ENCODE peak calls at places on chromosomes 12 and 14, in six cellular contexts. F, V, W, N, O and M are unnamed samples.

GRCh38 chr14:60196291-60196690 is 31.1 kb upstream of the DHRS7 start:
- DNase-seq in W (no peak), O (no peak), N (no peak), F (no peak), V (no peak), M (no peak)

GRCh38 chr12:95114766-95115450 is 41.5 kb upstream of the NR2C1 start:
- DNase-seq in O (no peak), V (no peak), W (no peak), N (no peak), F (no peak), M (peak)

GRCh38 chr12:45220366-45220931 is 4.6 kb downstream of the ANO6 start:
- DNase-seq in F (no peak), O (no peak), W (no peak), N (no peak), V (no peak), M (no peak)

GRCh38 chr12:46402451-46402850 is 29.9 kb upstream of the SLC38A2 start:
- DNase-seq in W (no peak), F (no peak), V (peak), O (no peak), N (peak), M (no peak)

GRCh38 chr12:107657133-107657532 is 28.5 kb upstream of the PWP1 start:
- DNase-seq in W (no peak), F (no peak), O (no peak), V (no peak), N (no peak), M (no peak)

GRCh38 chr14:53542692-53543091 is 389.6 kb upstream of the DDHD1 start:
- DNase-seq in O (no peak), F (no peak), V (peak), W (peak), N (no peak), M (no peak)

GRCh38 chr14:50836515-50836914 is 5.6 kb upstream of the NIN start:
- DNase-seq in F (no peak), W (no peak), N (no peak), V (no peak), O (no peak), M (no peak)

GRCh38 chr12:131511391-131511802 is 199.5 kb upstream of the SFSWAP start:
- DNase-seq in W (no peak), V (no peak), O (no peak), N (no peak), F (peak), M (no peak)

GRCh38 chr14:23404331-23404900 is 3.7 kb downstream of the MYH6 start:
- DNase-seq in V (no peak), O (peak), W (no peak), F (no peak), N (no peak), M (no peak)

GRCh38 chr12:93198086-93198485 is 179.6 kb upstream of the NUDT4 start:
- DNase-seq in O (no peak), N (no peak), F (no peak), V (peak), W (no peak), M (no peak)
- H3K4me3 ChIP-seq in O (no peak), N (no peak), F (no peak), V (no peak), W (no peak), M (no peak)

DNA sequence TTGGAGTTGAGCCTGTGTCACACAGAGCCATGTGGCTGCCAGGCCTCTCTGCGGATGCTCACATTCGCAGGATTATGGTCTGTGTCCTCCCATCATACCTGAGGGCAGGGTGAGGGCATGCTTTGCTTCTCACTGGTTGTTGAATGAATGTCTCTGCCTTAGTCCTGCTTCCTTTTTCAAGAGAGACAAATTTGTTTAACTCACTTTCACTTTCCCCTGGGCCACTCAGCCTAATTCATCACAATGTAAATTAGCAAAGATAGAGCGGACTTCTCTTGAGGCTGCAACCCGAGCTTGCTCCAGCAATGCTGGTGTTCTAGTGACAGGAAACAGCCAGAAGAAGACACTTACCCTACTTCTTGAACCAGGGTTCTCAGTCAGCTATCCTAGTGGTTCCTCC is 35.5 kb upstream of the PAX9 start:
- DNase-seq in V (no peak), O (no peak), F (no peak), W (no peak), N (no peak), M (no peak)
- H3K4me3 ChIP-seq in V (no peak), O (no peak), F (no peak), W (no peak), N (no peak), M (no peak)

GRCh38 chr12:78494911-78495310 is 369.7 kb upstream of the SYT1 start:
- DNase-seq in F (no peak), N (no peak), O (no peak), V (peak), W (no peak), M (no peak)

GRCh38 chr12:78490841-78491240 is 373.7 kb upstream of the SYT1 start:
- DNase-seq in O (no peak), F (no peak), V (peak), N (no peak), W (no peak), M (no peak)

GRCh38 chr12:78489990-78490389 is 374.6 kb upstream of the SYT1 start:
- DNase-seq in N (no peak), O (no peak), F (no peak), V (no peak), W (no peak), M (no peak)
- H3K4me3 ChIP-seq in N (no peak), O (no peak), F (no peak), V (no peak), W (no peak), M (no peak)

GRCh38 chr12:93098077-93098476 is 169.0 kb upstream of the EEA1 start:
- DNase-seq in W (peak), O (peak), V (peak), N (no peak), F (peak), M (no peak)

GRCh38 chr12:93097417-93097816 is 168.3 kb upstream of the EEA1 start:
- DNase-seq in N (no peak), W (no peak), V (no peak), O (no peak), F (no peak), M (no peak)

GRCh38 chr12:93093243-93093642 is 164.1 kb upstream of the EEA1 start:
- DNase-seq in V (no peak), W (no peak), N (no peak), F (no peak), O (no peak), M (no peak)

GRCh38 chr12:93092559-93092945 is 163.5 kb upstream of the EEA1 start:
- DNase-seq in F (no peak), O (no peak), N (no peak), V (no peak), W (no peak), M (no peak)

GRCh38 chr12:93094988-93095737 is 166.1 kb upstream of the EEA1 start:
- DNase-seq in O (no peak), N (no peak), F (no peak), W (no peak), V (no peak), M (no peak)
- H3K4me3 ChIP-seq in O (no peak), N (no peak), F (no peak), W (no peak), V (no peak), M (no peak)

GRCh38 chr14:67409461-67409860 is 2.5 kb downstream of the PLEK2 start:
- DNase-seq in F (no peak), V (no peak), W (no peak), O (no peak), N (no peak), M (no peak)

GRCh38 chr14:67413806-67414769 is 2.1 kb upstream of the PLEK2 start:
- DNase-seq in O (no peak), N (no peak), F (no peak), W (no peak), V (peak), M (no peak)

GRCh38 chr14:67410313-67410712 is 1.7 kb downstream of the PLEK2 start:
- DNase-seq in W (no peak), O (no peak), F (no peak), V (no peak), N (no peak), M (no peak)

GRCh38 chr14:67411375-67411774 is 590 bp downstream of the PLEK2 start:
- DNase-seq in O (no peak), W (no peak), N (no peak), V (peak), F (no peak), M (no peak)

GRCh38 chr14:67411820-67412421 is at the start of gene PLEK2:
- DNase-seq in O (peak), N (no peak), W (peak), V (peak), F (peak), M (no peak)
- H3K4me3 ChIP-seq in O (peak), N (peak), W (no peak), V (peak), F (peak), M (no peak)

GRCh38 chr12:15688838-15689237 is 100.3 kb downstream of the EPS8 start:
- DNase-seq in N (no peak), W (no peak), F (no peak), O (no peak), V (no peak), M (no peak)
- H3K4me3 ChIP-seq in N (peak), W (no peak), F (no peak), O (peak), V (no peak), M (no peak)

GRCh38 chr14:105414456-105415371 is 4.9 kb upstream of the MTA1 start:
- DNase-seq in F (peak), N (peak), V (peak), W (peak), O (peak), M (peak)
- H3K4me3 ChIP-seq in F (peak), N (peak), V (peak), W (no peak), O (peak), M (peak)

GRCh38 chr12:103698752-103699540 is 111.9 kb downstream of the STAB2 start:
- DNase-seq in N (no peak), V (no peak), W (no peak), O (no peak), F (no peak), M (no peak)
- H3K4me3 ChIP-seq in N (no peak), V (no peak), W (no peak), O (no peak), F (no peak), M (no peak)

GRCh38 chr12:129305851-129306250 is 452.6 kb downstream of the GLT1D1 start:
- DNase-seq in O (no peak), V (no peak), W (no peak), N (no peak), F (no peak), M (no peak)
- H3K4me3 ChIP-seq in O (no peak), V (no peak), W (no peak), N (no peak), F (no peak), M (no peak)

GRCh38 chr14:64541261-64541970 is 875 bp downstream of the HSPA2 start:
- DNase-seq in V (peak), O (peak), F (peak), N (peak), W (peak), M (no peak)

GRCh38 chr14:64544607-64545312 is 4.2 kb downstream of the HSPA2 start:
- DNase-seq in N (no peak), W (no peak), O (no peak), F (no peak), V (peak), M (no peak)

GRCh38 chr14:64540208-64541202 is at the start of gene HSPA2:
- DNase-seq in W (peak), V (peak), O (peak), F (peak), N (peak), M (no peak)

GRCh38 chr14:64542839-64543207 is 2.3 kb downstream of the HSPA2 start:
- DNase-seq in V (no peak), W (no peak), N (no peak), O (no peak), F (no peak), M (no peak)

GRCh38 chr14:64541971-64542838 is 1.7 kb downstream of the HSPA2 start:
- DNase-seq in V (no peak), F (peak), N (no peak), O (peak), W (peak), M (no peak)
- H3K4me3 ChIP-seq in V (peak), F (peak), N (peak), O (peak), W (peak), M (no peak)